ENCODE peak calls at places on chromosome 19, in eight cellular contexts. J is ovary, R is A549, N is suprapubic skin, U is sigmoid colon, X is upper lobe of left lung, H is transverse colon, S is tibial nerve. A is an unnamed sample.

GRCh38 chr19:6925801-6926751 is 38.7 kb downstream of the ADGRE1 start:
- DNase-seq in X (no peak), R (peak; percentile 84), H (no peak), N (no peak), U (no peak), S (no peak), J (no peak), A (no peak)

GRCh38 chr19:14149509-14149994 is 13.2 kb upstream of the ASF1B start:
- DNase-seq in N (peak; percentile 86), J (peak; percentile 78), U (peak; percentile 96), S (peak; percentile 31), H (peak; percentile 70), X (peak; percentile 46), R (no peak), A (no peak)

GRCh38 chr19:33285441-33285927 is 16.9 kb downstream of the CEBPA start:
- DNase-seq in H (no peak), J (no peak), N (no peak), U (no peak), S (no peak), X (no peak), R (no peak), A (no peak)

GRCh38 chr19:55076321-55076720 is 652 bp downstream of the EPS8L1 start:
- DNase-seq in J (no peak), N (no peak), U (no peak), X (no peak), H (no peak), R (no peak), S (no peak), A (peak; percentile 60)

GRCh38 chr19:44875666-44876418 is 15.2 kb upstream of the TOMM40 start:
- DNase-seq in J (no peak), X (no peak), R (no peak), S (no peak), H (peak; percentile 64), U (no peak), N (no peak), A (no peak)

GRCh38 chr19:34075661-34076091 is 96.6 kb upstream of the LSM14A start:
- DNase-seq in H (no peak), S (no peak), N (no peak), X (no peak), R (no peak), U (no peak), J (no peak), A (no peak)

GRCh38 chr19:49767967-49768581 is 1.3 kb downstream of the AP2A1 start:
- DNase-seq in H (no peak), R (no peak), S (no peak), X (no peak), J (no peak), U (no peak), N (no peak), A (no peak)

GRCh38 chr19:7368456-7368855 is 19.7 kb downstream of the ARHGEF18 start:
- DNase-seq in J (no peak), N (no peak), X (no peak), S (no peak), U (peak; percentile 99), R (no peak), H (peak; percentile 64), A (no peak)

GRCh38 chr19:35436477-35437141 is 11.4 kb upstream of the FFAR2 start:
- DNase-seq in H (peak; percentile 46), R (peak; percentile 55), N (no peak), U (no peak), S (no peak), J (peak; percentile 46), X (peak; percentile 48), A (no peak)

GRCh38 chr19:58053480-58054156 is 5.5 kb upstream of the ZNF135 start:
- DNase-seq in X (no peak), H (no peak), U (no peak), N (no peak), S (no peak), J (no peak), R (no peak), A (no peak)

GRCh38 chr19:19777692-19778091 is 43.9 kb downstream of the ZNF506 start:
- DNase-seq in S (no peak), U (no peak), X (no peak), J (no peak), H (no peak), N (no peak), R (no peak), A (no peak)

GRCh38 chr19:2081873-2082810 is 14.0 kb downstream of the MOB3A start:
- DNase-seq in S (no peak), J (no peak), X (peak; percentile 78), H (peak; percentile 64), N (no peak), R (no peak), U (no peak), A (no peak)

GRCh38 chr19:2491130-2491801 is 15.3 kb downstream of the GADD45B start:
- DNase-seq in J (no peak), N (peak; percentile 85), X (peak; percentile 94), H (peak; percentile 96), R (peak; percentile 81), U (no peak), S (no peak), A (no peak)

GRCh38 chr19:862529-863304 is 3.3 kb downstream of the CFD start:
- DNase-seq in N (no peak), S (peak; percentile 68), R (peak; percentile 64), J (peak; percentile 82), X (peak; percentile 70), U (no peak), H (peak; percentile 76), A (peak; percentile 70)

GRCh38 chr19:45151821-45152503 is 8.8 kb downstream of the NKPD1 start:
- DNase-seq in R (no peak), N (no peak), S (no peak), X (no peak), J (no peak), H (no peak), U (no peak), A (no peak)

GRCh38 chr19:51810228-51810627 is 15.3 kb downstream of the FPR3 start:
- DNase-seq in S (no peak), R (peak; percentile 26), U (no peak), N (no peak), X (no peak), J (no peak), H (no peak), A (no peak)

GRCh38 chr19:24033962-24034342 is 53.0 kb upstream of the ZNF254 start:
- DNase-seq in S (no peak), H (peak; percentile 62), N (peak; percentile 68), R (peak; percentile 56), U (peak; percentile 75), J (no peak), X (peak; percentile 47), A (no peak)

GRCh38 chr19:47230122-47230920 is 678 bp downstream of the BBC3 start:
- DNase-seq in R (peak; percentile 59), N (peak; percentile 91), J (peak; percentile 84), H (peak; percentile 82), S (peak; percentile 57), X (peak; percentile 72), U (peak; percentile 84), A (no peak)

GRCh38 chr19:38729653-38730469 is 14.4 kb downstream of the CAPN12 start:
- DNase-seq in H (peak; percentile 80), N (no peak), S (no peak), X (peak; percentile 69), U (peak; percentile 82), J (peak; percentile 75), R (peak; percentile 89), A (peak; percentile 97)

GRCh38 chr19:7356899-7357627 is 8.3 kb downstream of the ARHGEF18 start:
- DNase-seq in S (no peak), R (no peak), N (no peak), X (no peak), J (no peak), U (peak; percentile 79), H (no peak), A (no peak)

GRCh38 chr19:38719761-38720558 is 24.3 kb downstream of the CAPN12 start:
- DNase-seq in X (no peak), S (no peak), N (no peak), H (no peak), U (no peak), J (no peak), R (no peak), A (no peak)

DNA sequence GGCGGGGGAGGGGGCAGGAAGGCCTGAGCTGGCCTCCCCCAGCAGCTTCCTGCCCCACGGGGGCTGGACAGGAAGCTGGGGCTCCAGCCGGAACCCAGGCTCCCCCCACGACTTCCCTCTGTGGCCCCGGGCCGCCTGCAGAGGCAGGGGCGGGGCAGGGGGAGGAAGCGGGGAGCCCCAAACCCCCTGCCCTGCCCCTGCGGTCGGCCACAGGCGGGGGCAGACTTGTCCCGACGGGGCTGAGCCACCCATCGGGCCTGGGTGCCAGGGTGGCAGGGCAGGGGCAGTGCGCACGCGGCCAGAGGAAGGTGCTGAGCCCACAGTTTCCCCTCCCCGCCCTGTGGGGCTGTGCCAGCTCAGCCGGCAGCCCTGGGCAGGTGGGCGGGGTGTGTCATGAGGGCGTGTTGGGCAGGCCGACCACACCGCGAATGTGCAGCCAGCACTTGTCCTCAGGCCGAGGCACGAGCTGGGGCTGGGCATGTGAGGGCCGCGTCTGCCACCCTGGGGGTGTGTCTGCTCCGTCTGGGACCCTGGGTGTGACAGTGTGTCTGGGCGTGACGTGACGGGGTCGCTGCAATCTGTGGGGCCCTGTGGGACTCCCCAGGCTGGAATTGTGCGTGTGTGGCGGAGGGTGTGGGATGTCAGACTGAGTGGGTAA is 17.7 kb downstream of the CCDC97 start:
- DNase-seq in R (peak; percentile 71), X (peak; percentile 94), H (peak; percentile 88), S (no peak), N (peak; percentile 89), J (peak; percentile 47), U (no peak), A (no peak)
- TF ChIP-seq EP300 in R (no peak), X (no peak), H (no peak), S (no peak), N (no peak), J (no peak), U (no peak), A (no peak)

DNA sequence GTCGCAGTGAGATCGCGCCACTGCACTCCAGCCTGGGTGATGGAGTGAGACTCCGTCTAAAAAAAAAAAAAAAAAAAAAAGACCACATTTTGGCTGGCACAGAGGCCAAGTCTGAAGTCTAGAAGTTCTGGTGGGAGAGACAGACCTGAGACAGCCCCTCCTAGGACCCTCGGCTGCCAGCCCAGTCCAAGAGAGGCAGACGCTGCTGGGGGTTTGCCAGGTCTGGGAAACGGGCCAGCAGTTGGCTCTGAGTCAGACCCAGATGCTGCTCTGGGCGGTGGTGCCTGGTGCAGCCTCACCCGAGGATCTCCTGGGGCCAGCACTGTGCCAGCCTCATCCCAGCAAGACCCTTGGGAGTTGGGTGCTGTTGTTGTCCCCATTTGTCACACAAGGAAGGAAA is 5.8 kb downstream of the FCHO1 start:
- DNase-seq in U (peak; percentile 87), H (peak; percentile 71), S (no peak), N (no peak), J (peak; percentile 86), R (peak; percentile 52), X (peak; percentile 51), A (no peak)
- TF ChIP-seq EP300 in U (no peak), H (no peak), S (no peak), N (no peak), J (no peak), R (no peak), X (no peak), A (no peak)

DNA sequence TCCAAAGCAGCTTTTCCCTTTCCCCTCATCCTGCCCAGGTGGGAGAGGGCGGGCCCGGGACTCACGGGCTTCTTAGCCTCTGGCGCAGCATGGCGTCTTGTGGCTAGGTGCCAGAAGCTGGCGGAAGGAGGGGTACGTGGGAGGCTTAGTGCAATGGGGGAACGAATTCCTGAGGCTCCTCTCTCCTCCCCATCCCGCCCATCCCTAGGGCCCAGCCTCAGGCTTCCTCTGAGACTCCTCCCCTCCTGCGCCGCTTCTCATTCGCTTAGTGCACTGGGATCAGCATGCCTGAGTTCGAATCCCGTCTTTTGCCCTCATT is 297.8 kb downstream of the ZNF536 start:
- DNase-seq in X (no peak), U (no peak), J (peak; percentile 87), S (no peak), R (no peak), N (no peak), H (no peak), A (no peak)
- TF ChIP-seq EP300 in X (no peak), U (no peak), J (no peak), S (no peak), R (no peak), N (no peak), H (no peak), A (no peak)

GRCh38 chr19:4575978-4576933 is 16.8 kb upstream of the SEMA6B start:
- DNase-seq in S (peak; percentile 56), X (peak; percentile 59), H (peak; percentile 68), N (peak; percentile 78), J (peak; percentile 65), U (peak; percentile 76), R (peak; percentile 72), A (peak; percentile 96)
- TF ChIP-seq EP300 in S (no peak), X (no peak), H (no peak), N (no peak), J (no peak), U (no peak), R (no peak), A (no peak)

A was measured in H1.